ENCODE peak calls at places on chromosomes 13 and 19, in four cellular contexts. T, H, Z and G are unnamed samples.

GRCh38 chr13:93116809-93117208 is 109.8 kb upstream of the GPC6 start:
- DNase-seq in H (no peak), Z (peak), T (no peak), G (no peak)

GRCh38 chr19:1067341-1068103 is 555 bp downstream of the ARHGAP45 start:
- DNase-seq in H (peak), Z (no peak), T (no peak), G (no peak)

GRCh38 chr19:18304194-18304495 is 18.7 kb downstream of the LSM4 start:
- DNase-seq in T (no peak), H (no peak), Z (no peak), G (no peak)

GRCh38 chr13:29522044-29522685 is 73.3 kb downstream of the SLC7A1 start:
- DNase-seq in H (no peak), T (no peak), Z (no peak), G (peak)

GRCh38 chr13:44951184-44951583 is 38.1 kb downstream of the NUFIP1 start:
- DNase-seq in T (no peak), Z (no peak), H (no peak), G (peak)

GRCh38 chr19:1094655-1094977 is 559 bp downstream of the POLR2E start:
- DNase-seq in H (no peak), Z (no peak), T (no peak), G (no peak)

GRCh38 chr13:69617587-69617986 is 490.0 kb upstream of the ATXN8OS start:
- DNase-seq in Z (no peak), H (no peak), T (no peak), G (no peak)

GRCh38 chr13:100244431-100244830 is 155.5 kb downstream of the PCCA start:
- DNase-seq in H (no peak), Z (no peak), T (no peak), G (no peak)

GRCh38 chr19:45681391-45682015 is 10.2 kb downstream of the SNRPD2 start:
- DNase-seq in T (peak), H (peak), Z (peak), G (peak)

GRCh38 chr19:10138879-10139795 is 19.4 kb upstream of the EIF3G start:
- DNase-seq in Z (no peak), T (no peak), H (no peak), G (no peak)

GRCh38 chr19:30408734-30409301 is 36.6 kb downstream of the ZNF536 start:
- DNase-seq in Z (no peak), H (no peak), T (no peak), G (no peak)

GRCh38 chr13:111418101-111418500 is 97.7 kb downstream of the TEX29 start:
- DNase-seq in Z (no peak), T (no peak), H (no peak), G (no peak)

GRCh38 chr13:39776439-39776838 is 121.0 kb downstream of the COG6 start:
- DNase-seq in Z (no peak), H (no peak), T (no peak), G (peak)

GRCh38 chr13:97119899-97120745 is 102.0 kb upstream of the MBNL2 start:
- DNase-seq in Z (no peak), H (no peak), T (no peak), G (peak)

GRCh38 chr13:42048625-42049453 is at the start of gene DGKH:
- DNase-seq in Z (no peak), T (peak), H (peak), G (peak)

GRCh38 chr13:62113145-62113544 is 697.5 kb upstream of the PCDH20 start:
- DNase-seq in H (no peak), Z (no peak), T (no peak), G (no peak)

GRCh38 chr13:48403151-48403631 is 9.7 kb downstream of the LPAR6 start:
- DNase-seq in T (no peak), Z (no peak), H (no peak), G (peak)

GRCh38 chr19:4035582-4035981 is 28.0 kb downstream of the PIAS4 start:
- DNase-seq in Z (no peak), H (no peak), T (no peak), G (peak)

GRCh38 chr13:104114111-104114510 is 1047.9 kb upstream of the SLC10A2 start:
- DNase-seq in H (no peak), T (no peak), Z (no peak), G (peak)

GRCh38 chr13:101289764-101290163 is 126.5 kb downstream of the NALCN start:
- DNase-seq in T (no peak), Z (no peak), H (no peak), G (peak)

GRCh38 chr13:60759499-60759898 is 362.5 kb downstream of the TDRD3 start:
- DNase-seq in T (no peak), H (no peak), Z (peak), G (no peak)

GRCh38 chr19:13689050-13689449 is 75.3 kb upstream of the MRI1 start:
- DNase-seq in T (no peak), H (peak), Z (peak), G (peak)

GRCh38 chr13:54433511-54434206 is 1405.0 kb downstream of the OLFM4 start:
- DNase-seq in T (no peak), H (no peak), Z (peak), G (no peak)

GRCh38 chr13:24288870-24289269 is 20.5 kb upstream of the C1QTNF9 start:
- DNase-seq in H (no peak), T (no peak), Z (no peak), G (peak)

GRCh38 chr13:110528371-110528770 is 33.2 kb downstream of the RAB20 start:
- DNase-seq in T (no peak), H (no peak), Z (no peak), G (peak)

GRCh38 chr19:4861147-4861546 is 6.3 kb downstream of the PLIN3 start:
- DNase-seq in H (no peak), Z (no peak), T (no peak), G (no peak)

GRCh38 chr19:18856385-18857126 is 24.8 kb downstream of the UPF1 start:
- DNase-seq in T (no peak), H (no peak), Z (no peak), G (no peak)

GRCh38 chr13:30865131-30866009 is 40.7 kb upstream of the MEDAG start:
- DNase-seq in H (peak), T (peak), Z (peak), G (peak)

GRCh38 chr13:54647275-54647674 is 1618.7 kb downstream of the OLFM4 start:
- DNase-seq in T (no peak), H (no peak), Z (no peak), G (no peak)

GRCh38 chr13:36820222-36820621 is 1.2 kb downstream of the RFXAP start:
- DNase-seq in Z (no peak), H (no peak), T (no peak), G (no peak)

GRCh38 chr13:40186636-40187323 is 479.7 kb downstream of the FOXO1 start:
- DNase-seq in Z (no peak), H (no peak), T (no peak), G (no peak)

GRCh38 chr19:53511933-53512374 is 26.0 kb upstream of the ZNF331 start:
- DNase-seq in T (no peak), H (peak), Z (peak), G (peak)

GRCh38 chr19:58009666-58010301 is 7.2 kb upstream of the ZNF606 start:
- DNase-seq in Z (no peak), H (peak), T (peak), G (peak)

GRCh38 chr19:54137913-54138776 is 583 bp downstream of the CNOT3 start:
- DNase-seq in H (peak), Z (no peak), T (no peak), G (no peak)

GRCh38 chr19:53906211-53907192 is 2.6 kb upstream of the CACNG7 start:
- DNase-seq in Z (no peak), H (peak), T (peak), G (no peak)

GRCh38 chr19:51959791-51960190 is 26.8 kb downstream of the ZNF350 start:
- DNase-seq in T (no peak), Z (no peak), H (no peak), G (peak)

GRCh38 chr13:25192936-25193335 is 20.8 kb upstream of the AMER2 start:
- DNase-seq in Z (no peak), T (no peak), H (no peak), G (no peak)

GRCh38 chr19:996051-996838 is 4.0 kb upstream of the GRIN3B start:
- DNase-seq in Z (no peak), T (no peak), H (peak), G (peak)

GRCh38 chr13:31638577-31638976 is 100.7 kb upstream of the RXFP2 start:
- DNase-seq in H (no peak), Z (no peak), T (no peak), G (peak)

GRCh38 chr19:2949939-2950285 is 5.1 kb upstream of the ZNF77 start:
- DNase-seq in T (peak), H (peak), Z (peak), G (peak)

GRCh38 chr19:16351133-16351809 is 26.6 kb downstream of the KLF2 start:
- DNase-seq in T (no peak), H (no peak), Z (no peak), G (peak)

GRCh38 chr19:16345457-16345856 is 20.8 kb downstream of the KLF2 start:
- DNase-seq in T (no peak), H (no peak), Z (no peak), G (no peak)

GRCh38 chr19:16349551-16350171 is 25.0 kb downstream of the KLF2 start:
- DNase-seq in T (no peak), Z (no peak), H (no peak), G (no peak)

GRCh38 chr19:16343156-16343555 is 18.5 kb downstream of the KLF2 start:
- DNase-seq in H (no peak), Z (no peak), T (no peak), G (no peak)

DNA sequence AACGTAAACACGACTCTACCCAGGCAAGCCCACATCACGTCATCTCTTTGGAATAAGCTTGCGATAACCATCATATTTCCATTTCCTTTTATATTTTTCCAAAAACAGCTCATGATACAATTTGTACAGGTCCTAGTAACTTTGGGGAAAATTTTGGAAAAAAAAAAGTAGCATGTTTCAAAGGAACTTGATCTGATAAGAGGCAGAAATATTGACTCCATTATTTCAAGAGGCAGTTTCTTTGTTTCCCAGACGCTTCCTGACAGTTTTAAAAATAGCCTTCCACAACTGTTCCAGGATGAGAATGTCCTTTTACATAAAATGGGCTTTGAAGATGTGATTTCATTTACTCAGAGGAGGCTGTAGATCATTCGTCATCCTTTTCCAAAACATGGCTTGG is 23.1 kb downstream of the KLF2 start:
- DNase-seq in Z (no peak), H (no peak), T (no peak), G (no peak)
- TF ChIP-seq MAZ in Z (no peak), H (no peak), T (no peak), G (no peak)

DNA sequence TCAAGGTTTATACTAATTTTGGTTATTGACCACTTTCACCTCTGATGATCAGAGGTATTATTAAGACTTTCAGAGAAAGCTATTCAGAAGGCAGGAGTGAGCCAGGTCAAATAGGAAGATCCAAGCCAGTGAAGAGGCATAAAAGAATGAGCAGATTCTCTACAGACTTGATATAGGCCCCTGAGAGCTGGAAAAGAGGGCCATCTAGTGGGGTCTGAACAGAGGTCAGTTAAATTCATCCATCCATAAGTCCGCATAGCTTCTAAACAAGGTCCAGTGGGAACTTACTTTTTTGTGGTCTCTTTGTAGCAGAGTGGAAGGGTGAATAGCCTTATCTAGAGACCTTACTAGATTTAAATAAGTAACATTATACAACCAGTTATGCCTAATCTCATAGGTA is 126.6 kb upstream of the UFM1 start:
- DNase-seq in T (no peak), H (peak), Z (peak), G (peak)
- TF ChIP-seq CTCF in T (no peak), H (peak), Z (peak), G (no peak)

GRCh38 chr13:33519561-33520479 is 234.3 kb upstream of the STARD13 start:
- DNase-seq in T (no peak), Z (no peak), H (no peak), G (peak)
- TF ChIP-seq MAZ in T (no peak), Z (no peak), H (no peak), G (no peak)

GRCh38 chr13:27619711-27620376 is 485 bp downstream of the LNX2 start:
- DNase-seq in H (peak), T (peak), Z (peak), G (peak)
- TF ChIP-seq CTCF in H (no peak), T (no peak), Z (no peak), G (peak)

GRCh38 chr19:48296963-48297734 is 27.3 kb downstream of the ZNF114 start:
- DNase-seq in Z (no peak), H (no peak), T (no peak), G (no peak)
- TF ChIP-seq MAZ in Z (no peak), H (no peak), T (no peak), G (no peak)